ENCODE peak calls at places on chromosomes 11 and 22, in six cellular contexts. N is RWPE1; Y is cardiac fibroblast; M is CD8-positive, alpha-beta T cell; E is stimulated activated CD8-positive, alpha-beta memory T cell treated with anti-CD3 and anti-CD28 coated beads, Interleukin-12 subunit alpha, Interleukin-12 subunit beta, amount 100 ng/mL, for 1 hour; B is activated CD4-positive, alpha-beta T cell treated with anti-CD3 and anti-CD28 coated beads for 24 hours. P is an unnamed sample.

GRCh38 chr11:89436071-89436470 is 55.1 kb downstream of the NOX4 start:
- DNase-seq in N (no peak), Y (peak), M (no peak), E (no peak), B (no peak), P (no peak)

GRCh38 chr11:86617502-86617901 is 54.9 kb downstream of the ME3 start:
- DNase-seq in N (no peak), Y (no peak), M (no peak), E (no peak), B (no peak), P (no peak)

GRCh38 chr11:116193321-116194114 is 579.3 kb downstream of the BUD13 start:
- DNase-seq in N (peak), Y (peak), M (no peak), E (no peak), B (no peak), P (no peak)

GRCh38 chr11:105975128-105975527 is 46.9 kb downstream of the MSANTD4 start:
- DNase-seq in N (no peak), Y (peak), M (no peak), E (no peak), B (no peak), P (no peak)

GRCh38 chr11:77126861-77127673 is 979 bp upstream of the MYO7A start:
- DNase-seq in N (peak), Y (peak), M (peak), E (peak), B (peak), P (peak)

GRCh38 chr11:85889676-85890579 is 34.7 kb downstream of the CCDC83 start:
- DNase-seq in N (peak), Y (peak), M (no peak), E (no peak), B (no peak), P (no peak)

GRCh38 chr11:112019066-112019465 is 6.1 kb upstream of the DLAT start:
- DNase-seq in N (no peak), Y (no peak), M (no peak), E (no peak), B (no peak), P (no peak)

GRCh38 chr11:77411238-77411637 is 62.7 kb downstream of the PAK1 start:
- DNase-seq in N (peak), Y (peak), M (peak), E (peak), B (no peak), P (no peak)

GRCh38 chr22:36298118-36298517 is 45.2 kb downstream of the APOL1 start:
- DNase-seq in N (no peak), Y (no peak), M (no peak), E (no peak), B (no peak), P (no peak)

GRCh38 chr22:46237453-46238158 is 12.5 kb downstream of the CDPF1 start:
- DNase-seq in N (no peak), Y (no peak), M (no peak), E (no peak), B (no peak), P (no peak)

GRCh38 chr11:42175203-42175602 is 715.8 kb upstream of the LRRC4C start:
- DNase-seq in N (no peak), Y (peak), M (no peak), E (no peak), B (no peak), P (no peak)

GRCh38 chr11:80727315-80727714 is 1286.5 kb upstream of the TENM4 start:
- DNase-seq in N (peak), Y (peak), M (no peak), E (no peak), B (no peak), P (peak)

GRCh38 chr11:70476669-70477068 is 78.3 kb downstream of the CTTN start:
- DNase-seq in N (no peak), Y (no peak), M (no peak), E (no peak), B (no peak), P (no peak)

GRCh38 chr22:46977656-46978343 is 215.3 kb downstream of the TBC1D22A start:
- DNase-seq in N (no peak), Y (no peak), M (no peak), E (no peak), B (no peak), P (no peak)

GRCh38 chr11:66904561-66904960 is 47.7 kb downstream of the LRFN4 start:
- DNase-seq in N (no peak), Y (no peak), M (no peak), E (no peak), B (no peak), P (no peak)

GRCh38 chr11:113446938-113447337 is 28.3 kb downstream of the DRD2 start:
- DNase-seq in N (peak), Y (no peak), M (no peak), E (no peak), B (no peak), P (no peak)

GRCh38 chr11:73147771-73148681 is 5.9 kb upstream of the FCHSD2 start:
- DNase-seq in N (no peak), Y (no peak), M (no peak), E (no peak), B (no peak), P (no peak)

GRCh38 chr22:32080904-32081303 is 37.8 kb downstream of the SLC5A1 start:
- DNase-seq in N (peak), Y (peak), M (peak), E (no peak), B (no peak), P (peak)

GRCh38 chr22:33850724-33851123 is 69.6 kb downstream of the LARGE1 start:
- DNase-seq in N (no peak), Y (no peak), M (no peak), E (no peak), B (no peak), P (no peak)

GRCh38 chr11:117345039-117345438 is 17.4 kb downstream of the CEP164 start:
- DNase-seq in N (no peak), Y (no peak), M (no peak), E (no peak), B (no peak), P (no peak)

GRCh38 chr11:393219-394033 is 583 bp upstream of the PKP3 start:
- DNase-seq in N (peak), Y (peak), M (no peak), E (no peak), B (no peak), P (no peak)

P was measured in NCI-H1930.